ENCODE peak calls at places on chromosomes 1 and 21, in six cellular contexts. J is CD8-positive, alpha-beta T cell; K is body of pancreas; O is BE2C; R is WTC11; P is astrocyte of the spinal cord. S is an unnamed sample.

GRCh38 chr1:58874757-58875755 is 91.2 kb upstream of the JUN start:
- DNase-seq in J (no peak), K (peak), O (peak), R (peak), P (peak), S (peak)

GRCh38 chr1:199010933-199011332 is 372.1 kb downstream of the PTPRC start:
- DNase-seq in J (no peak), K (no peak), O (no peak), R (no peak), P (peak), S (no peak)

GRCh38 chr1:7403265-7404045 is 367.6 kb upstream of the VAMP3 start:
- DNase-seq in J (no peak), K (no peak), O (no peak), R (no peak), P (no peak), S (peak)

GRCh38 chr1:171786534-171786933 is 5.1 kb downstream of the METTL13 start:
- DNase-seq in J (no peak), K (no peak), O (no peak), R (no peak), P (no peak), S (no peak)

GRCh38 chr1:172273668-172274396 is 146.7 kb upstream of the C1orf105 start:
- DNase-seq in J (no peak), K (no peak), O (no peak), R (no peak), P (no peak), S (no peak)

GRCh38 chr21:43767980-43768867 is 7.9 kb downstream of the CSTB start:
- DNase-seq in J (no peak), K (peak), O (no peak), R (peak), P (peak), S (no peak)

GRCh38 chr21:28516011-28516410 is 476.7 kb downstream of the LTN1 start:
- DNase-seq in J (no peak), K (no peak), O (no peak), R (no peak), P (no peak), S (no peak)

GRCh38 chr1:185338719-185339622 is 21.9 kb upstream of the IVNS1ABP start:
- DNase-seq in J (peak), K (peak), O (no peak), R (no peak), P (peak), S (no peak)

GRCh38 chr1:22704440-22705067 is 6.1 kb upstream of the EPHB2 start:
- DNase-seq in J (peak), K (peak), O (peak), R (peak), P (peak), S (peak)

GRCh38 chr1:66540434-66541032 is 6.6 kb downstream of the SGIP1 start:
- DNase-seq in J (no peak), K (no peak), O (no peak), R (no peak), P (peak), S (no peak)

GRCh38 chr1:201546093-201546492 is 7.2 kb downstream of the NAV1 start:
- DNase-seq in J (no peak), K (no peak), O (peak), R (no peak), P (no peak), S (no peak)

GRCh38 chr1:202176949-202177927 is 16.4 kb upstream of the LGR6 start:
- DNase-seq in J (no peak), K (no peak), O (no peak), R (no peak), P (no peak), S (no peak)

GRCh38 chr1:169495050-169495740 is 9.5 kb upstream of the SLC19A2 start:
- DNase-seq in J (no peak), K (no peak), O (no peak), R (no peak), P (no peak), S (no peak)

GRCh38 chr1:21344098-21344749 is 54.0 kb upstream of the ECE1 start:
- DNase-seq in J (no peak), K (no peak), O (no peak), R (no peak), P (no peak), S (no peak)

GRCh38 chr1:15975358-15975804 is 520 bp downstream of the ZBTB17 start:
- DNase-seq in J (peak), K (peak), O (peak), R (peak), P (peak), S (no peak)

GRCh38 chr1:179807691-179808485 is 64.8 kb downstream of the FAM163A start:
- DNase-seq in J (no peak), K (no peak), O (no peak), R (no peak), P (peak), S (no peak)

GRCh38 chr21:42316891-42317290 is 1.7 kb upstream of the TFF3 start:
- DNase-seq in J (no peak), K (no peak), O (no peak), R (no peak), P (no peak), S (no peak)

GRCh38 chr1:199173356-199173755 is 534.5 kb downstream of the PTPRC start:
- DNase-seq in J (no peak), K (no peak), O (no peak), R (no peak), P (peak), S (no peak)

GRCh38 chr1:118488776-118489175 is 303.7 kb upstream of the SPAG17 start:
- DNase-seq in J (no peak), K (no peak), O (no peak), R (no peak), P (no peak), S (no peak)

GRCh38 chr1:193104496-193104905 is 713 bp downstream of the GLRX2 start:
- DNase-seq in J (peak), K (peak), O (peak), R (peak), P (no peak), S (peak)

GRCh38 chr1:93591833-93592635 is 89.6 kb downstream of the BCAR3 start:
- DNase-seq in J (peak), K (peak), O (peak), R (peak), P (no peak), S (peak)

GRCh38 chr1:17531682-17532487 is 7.6 kb upstream of the ARHGEF10L start:
- DNase-seq in J (no peak), K (peak), O (no peak), R (no peak), P (peak), S (no peak)

GRCh38 chr1:184888505-184888904 is 85.8 kb downstream of the NIBAN1 start:
- DNase-seq in J (no peak), K (no peak), O (no peak), R (no peak), P (peak), S (no peak)

GRCh38 chr1:45491464-45492260 is 699 bp upstream of the TESK2 start:
- DNase-seq in J (no peak), K (no peak), O (no peak), R (no peak), P (no peak), S (no peak)

GRCh38 chr1:66248746-66249145 is 285.2 kb upstream of the SGIP1 start:
- DNase-seq in J (no peak), K (no peak), O (no peak), R (no peak), P (no peak), S (no peak)

GRCh38 chr21:45001134-45002095 is 61.6 kb downstream of the SLX9 start:
- DNase-seq in J (no peak), K (no peak), O (peak), R (no peak), P (peak), S (no peak)

GRCh38 chr1:17472814-17473213 is 33.3 kb upstream of the RCC2 start:
- DNase-seq in J (no peak), K (peak), O (no peak), R (no peak), P (no peak), S (no peak)

GRCh38 chr1:108050911-108051624 is 86.1 kb upstream of the VAV3 start:
- DNase-seq in J (peak), K (no peak), O (no peak), R (no peak), P (peak), S (no peak)

GRCh38 chr1:12436817-12437599 is 181.0 kb downstream of the DHRS3 start:
- DNase-seq in J (no peak), K (no peak), O (no peak), R (no peak), P (peak), S (no peak)

GRCh38 chr1:19079541-19079940 is 123.1 kb upstream of the IFFO2 start:
- DNase-seq in J (no peak), K (no peak), O (no peak), R (no peak), P (no peak), S (no peak)

GRCh38 chr1:19081218-19081893 is 124.9 kb upstream of the IFFO2 start:
- DNase-seq in J (no peak), K (no peak), O (no peak), R (no peak), P (no peak), S (no peak)

GRCh38 chr1:19079983-19080472 is 123.6 kb upstream of the IFFO2 start:
- DNase-seq in J (no peak), K (no peak), O (no peak), R (no peak), P (no peak), S (no peak)

GRCh38 chr1:19078503-19078902 is 122.0 kb upstream of the IFFO2 start:
- DNase-seq in J (no peak), K (no peak), O (no peak), R (no peak), P (no peak), S (no peak)

DNA sequence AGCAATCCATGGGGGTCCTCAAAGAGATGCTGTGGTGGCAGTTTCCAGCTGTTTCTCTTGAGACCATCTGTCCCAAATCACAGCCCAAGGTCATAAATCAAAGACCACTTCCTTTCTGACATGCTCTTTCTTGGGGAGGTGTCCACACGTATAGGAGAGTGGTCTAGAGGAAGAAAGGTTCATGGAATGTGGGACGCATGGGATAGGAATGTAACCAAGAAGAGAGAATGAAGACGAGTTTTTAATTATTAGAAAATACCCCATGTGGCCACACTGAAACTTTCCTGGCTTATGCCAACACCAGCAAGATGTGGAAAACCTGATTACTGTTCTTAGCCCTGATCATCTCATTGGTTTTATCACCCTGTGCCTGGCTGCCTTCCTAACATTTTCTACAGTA is 124.2 kb upstream of the IFFO2 start:
- DNase-seq in J (no peak), K (no peak), O (no peak), R (no peak), P (no peak), S (no peak)
- TF ChIP-seq CTCF in J (no peak), K (no peak), O (no peak), R (no peak), P (no peak), S (no peak)

GRCh38 chr1:204150702-204151561 is 912 bp downstream of the ETNK2 start:
- DNase-seq in J (peak), K (peak), O (peak), R (peak), P (no peak), S (no peak)

GRCh38 chr1:204154525-204155255 is 2.8 kb upstream of the ETNK2 start:
- DNase-seq in J (no peak), K (no peak), O (peak), R (no peak), P (no peak), S (no peak)

GRCh38 chr1:204151562-204152309 is at the start of gene ETNK2:
- DNase-seq in J (peak), K (peak), O (peak), R (peak), P (peak), S (no peak)

GRCh38 chr1:204153667-204154066 is 1.8 kb upstream of the ETNK2 start:
- DNase-seq in J (no peak), K (no peak), O (no peak), R (no peak), P (no peak), S (no peak)

GRCh38 chr1:204152310-204153044 is 633 bp upstream of the ETNK2 start:
- DNase-seq in J (no peak), K (no peak), O (no peak), R (no peak), P (no peak), S (no peak)
- TF ChIP-seq CTCF in J (no peak), K (no peak), O (no peak), R (no peak), P (no peak), S (no peak)

GRCh38 chr1:216560527-216560926 is 137.3 kb upstream of the USH2A start:
- DNase-seq in J (no peak), K (no peak), O (peak), R (no peak), P (no peak), S (no peak)
- TF ChIP-seq CTCF in J (no peak), K (no peak), O (peak), R (no peak), P (no peak), S (no peak)

GRCh38 chr1:1013922-1014617 is 773 bp downstream of the ISG15 start:
- DNase-seq in J (no peak), K (no peak), O (no peak), R (no peak), P (no peak), S (no peak)

GRCh38 chr1:1014896-1015681 is 1.8 kb downstream of the ISG15 start:
- DNase-seq in J (no peak), K (no peak), O (peak), R (peak), P (no peak), S (no peak)

GRCh38 chr1:1011388-1011949 is 1.8 kb upstream of the ISG15 start:
- DNase-seq in J (no peak), K (no peak), O (no peak), R (no peak), P (no peak), S (no peak)

GRCh38 chr1:1013105-1013921 is at the start of gene ISG15:
- DNase-seq in J (peak), K (peak), O (peak), R (peak), P (peak), S (peak)
- TF ChIP-seq CTCF in J (no peak), K (no peak), O (no peak), R (no peak), P (no peak), S (no peak)

DNA sequence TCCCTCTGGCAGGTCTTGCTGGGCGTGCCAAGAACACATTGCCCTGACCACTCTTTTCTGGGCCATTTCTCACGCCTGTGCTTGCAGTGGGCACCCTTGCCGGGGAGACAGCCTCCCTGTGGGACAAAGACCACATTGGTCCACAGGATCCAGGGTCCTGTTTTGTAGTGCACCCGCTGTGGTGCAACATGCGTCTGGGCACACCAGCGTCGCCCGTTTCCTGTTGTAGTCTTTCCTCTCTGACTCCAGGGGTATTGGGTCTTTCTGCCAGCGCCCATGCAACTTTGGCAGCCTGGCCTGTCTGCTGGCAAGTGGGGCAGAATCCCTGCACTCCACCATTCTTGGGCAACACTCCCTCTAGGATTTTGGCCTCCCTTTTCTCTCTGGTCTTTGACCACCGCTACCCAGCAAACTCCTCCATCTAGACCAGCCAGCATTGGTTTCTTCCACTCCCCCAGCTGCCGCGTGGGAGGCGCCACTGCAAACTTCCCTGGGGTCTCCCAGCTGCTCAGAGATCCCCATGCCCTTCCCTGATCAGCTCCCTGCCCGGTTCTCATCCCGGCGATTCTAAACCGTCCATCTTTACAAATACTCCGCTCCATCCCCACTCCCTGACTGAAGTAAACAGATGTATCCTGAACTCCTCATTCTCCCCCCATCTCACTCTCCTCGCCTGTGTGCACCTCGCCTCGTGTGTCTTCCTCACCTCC is 1.2 kb upstream of the TPRG1L start:
- DNase-seq in J (no peak), K (no peak), O (no peak), R (no peak), P (no peak), S (no peak)
- TF ChIP-seq CTCF in J (no peak), K (no peak), O (no peak), R (no peak), P (no peak), S (no peak)

DNA sequence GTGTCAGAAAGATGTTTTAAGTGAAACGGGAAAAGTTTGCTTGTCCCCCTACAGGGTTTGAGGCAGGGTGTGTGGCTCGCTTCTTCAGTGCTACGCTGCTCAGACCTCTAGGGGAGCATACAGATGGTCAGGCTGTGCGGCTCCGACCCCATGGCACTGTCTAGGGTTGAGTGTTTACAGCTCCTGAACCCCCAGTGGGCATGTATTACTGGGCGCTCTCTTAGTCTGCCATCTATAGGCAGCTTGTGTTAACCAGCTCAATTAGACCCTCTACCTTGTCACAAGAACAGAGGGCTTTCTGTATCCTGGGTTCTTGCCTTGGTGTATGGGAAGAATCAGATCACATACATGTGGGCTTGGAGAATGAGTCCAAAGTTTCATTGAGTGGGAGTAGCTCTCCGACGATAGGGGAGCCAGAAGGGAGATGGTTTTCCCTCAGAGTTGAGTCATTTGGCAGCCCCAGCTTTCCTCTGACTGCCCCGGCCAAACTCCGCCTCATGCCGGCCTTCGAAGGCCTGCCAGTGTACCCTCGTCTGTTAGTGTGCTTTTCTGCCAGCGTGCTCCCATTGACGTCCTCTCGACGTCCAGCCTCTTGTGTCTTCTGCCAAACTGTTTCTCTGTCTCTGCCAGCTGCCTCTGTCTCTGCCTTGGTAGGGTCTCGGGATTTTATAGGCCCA is 38.6 kb upstream of the ADGRL4 start:
- DNase-seq in J (no peak), K (no peak), O (peak), R (peak), P (no peak), S (no peak)
- TF ChIP-seq CTCF in J (no peak), K (no peak), O (peak), R (no peak), P (no peak), S (no peak)

GRCh38 chr21:33904041-33904440 is 11.6 kb downstream of the ATP5PO start:
- DNase-seq in J (no peak), K (no peak), O (no peak), R (no peak), P (no peak), S (no peak)

GRCh38 chr21:33915368-33916199 is at the start of gene ATP5PO:
- DNase-seq in J (peak), K (peak), O (peak), R (peak), P (peak), S (peak)

GRCh38 chr21:33914188-33914587 is 1.4 kb downstream of the ATP5PO start:
- DNase-seq in J (no peak), K (no peak), O (no peak), R (no peak), P (no peak), S (no peak)

GRCh38 chr21:33908760-33909159 is 6.8 kb downstream of the ATP5PO start:
- DNase-seq in J (no peak), K (no peak), O (no peak), R (no peak), P (no peak), S (no peak)

GRCh38 chr21:33909756-33910155 is 5.8 kb downstream of the ATP5PO start:
- DNase-seq in J (no peak), K (no peak), O (no peak), R (no peak), P (no peak), S (no peak)
- TF ChIP-seq CTCF in J (no peak), K (no peak), O (no peak), R (no peak), P (no peak), S (no peak)

GRCh38 chr1:203791498-203791897 is 3.9 kb upstream of the ZBED6 start:
- DNase-seq in J (no peak), K (no peak), O (no peak), R (no peak), P (no peak), S (no peak)
- TF ChIP-seq CTCF in J (no peak), K (no peak), O (no peak), R (no peak), P (no peak), S (no peak)

S was measured in suprapubic skin.